ENCODE peak calls at places on chromosomes 1 and 21, in six cellular contexts. D, N, M, A, V and P are unnamed samples.

GRCh38 chr1:3924871-3925655 is 25.0 kb upstream of the C1orf174 start:
- DNase-seq in A (no peak), D (no peak), V (no peak), N (no peak), M (no peak), P (no peak)

GRCh38 chr1:8169364-8170058 is 143.4 kb upstream of the ERRFI1 start:
- DNase-seq in D (peak; percentile 71), M (peak; percentile 7), V (peak; percentile 81), A (peak; percentile 55), N (peak; percentile 28), P (peak; percentile 81)

GRCh38 chr1:24286246-24287010 is 32.7 kb upstream of the GRHL3 start:
- DNase-seq in A (no peak), N (no peak), D (no peak), V (no peak), M (no peak), P (no peak)

GRCh38 chr1:83555871-83556270 is 443.1 kb downstream of the TTLL7 start:
- DNase-seq in D (no peak), A (no peak), V (no peak), M (no peak), N (no peak), P (peak; percentile 10)

GRCh38 chr1:182850319-182850718 is 11.2 kb downstream of the DHX9 start:
- DNase-seq in D (no peak), N (no peak), A (no peak), M (no peak), V (no peak), P (no peak)

GRCh38 chr1:164772635-164773034 is 213.7 kb downstream of the PBX1 start:
- DNase-seq in V (peak; percentile 93), A (peak; percentile 60), N (no peak), M (no peak), D (peak; percentile 74), P (peak; percentile 83)

GRCh38 chr1:189269011-189269410 is 1208.7 kb downstream of the BRINP3 start:
- DNase-seq in A (no peak), V (peak; percentile 1), D (no peak), N (no peak), M (no peak), P (no peak)

GRCh38 chr21:45257673-45258341 is 29.9 kb downstream of the POFUT2 start:
- DNase-seq in D (no peak), M (no peak), V (no peak), N (no peak), A (no peak), P (no peak)

GRCh38 chr1:206839006-206839560 is 26.3 kb upstream of the IL20 start:
- DNase-seq in A (no peak), N (no peak), V (no peak), D (no peak), M (no peak), P (no peak)

GRCh38 chr1:41754540-41754939 is 164.2 kb downstream of the HIVEP3 start:
- DNase-seq in M (no peak), N (no peak), A (no peak), D (no peak), V (no peak), P (no peak)

GRCh38 chr1:204885790-204886189 is 15.1 kb downstream of the NFASC start:
- DNase-seq in N (no peak), D (no peak), V (peak; percentile 63), A (no peak), M (no peak), P (no peak)

GRCh38 chr1:162976628-162977027 is 92.5 kb upstream of the RGS4 start:
- DNase-seq in D (no peak), A (no peak), M (no peak), N (no peak), V (peak; percentile 49), P (no peak)

GRCh38 chr1:91732291-91732953 is 153.5 kb downstream of the TGFBR3 start:
- DNase-seq in N (no peak), M (no peak), D (peak; percentile 67), A (no peak), V (peak; percentile 63), P (peak; percentile 71)

GRCh38 chr1:67534627-67535065 is 104.4 kb upstream of the SERBP1 start:
- DNase-seq in A (no peak), D (peak; percentile 28), M (no peak), V (no peak), N (no peak), P (peak; percentile 22)

GRCh38 chr1:111463029-111463683 is 10.6 kb upstream of the C1orf162 start:
- DNase-seq in A (no peak), D (peak; percentile 26), N (no peak), M (no peak), V (peak; percentile 62), P (peak; percentile 12)

GRCh38 chr1:157240495-157241184 is 102.4 kb upstream of the ETV3 start:
- DNase-seq in A (peak; percentile 64), M (no peak), N (no peak), V (no peak), D (no peak), P (no peak)

GRCh38 chr1:85454214-85454613 is 10.7 kb downstream of the DDAH1 start:
- DNase-seq in D (no peak), V (peak; percentile 14), M (no peak), N (no peak), A (no peak), P (no peak)

GRCh38 chr1:77889240-77889637 is 815 bp downstream of the NEXN start:
- DNase-seq in V (peak; percentile 80), N (no peak), M (peak; percentile 17), A (no peak), D (peak; percentile 64), P (peak; percentile 48)

GRCh38 chr1:41383094-41383852 is 22.0 kb downstream of the FOXO6 start:
- DNase-seq in N (no peak), V (no peak), M (no peak), A (no peak), D (peak; percentile 81), P (peak; percentile 84)

GRCh38 chr1:14328687-14329086 is 269.8 kb upstream of the KAZN start:
- DNase-seq in N (no peak), D (no peak), A (no peak), M (no peak), V (peak; percentile 22), P (no peak)

GRCh38 chr1:1420654-1421134 is 382 bp downstream of the ANKRD65 start:
- DNase-seq in M (no peak), N (no peak), V (no peak), D (no peak), A (no peak), P (peak; percentile 5)

GRCh38 chr1:7520496-7520895 is 250.6 kb upstream of the VAMP3 start:
- DNase-seq in M (no peak), D (no peak), N (no peak), A (no peak), V (no peak), P (no peak)

GRCh38 chr21:45525910-45526306 is 16.3 kb downstream of the SLC19A1 start:
- DNase-seq in D (no peak), M (no peak), V (no peak), A (peak; percentile 14), N (no peak), P (no peak)

GRCh38 chr1:40435471-40435870 is 14.8 kb upstream of the ZFP69B start:
- DNase-seq in N (no peak), D (peak; percentile 12), M (no peak), A (no peak), V (peak; percentile 81), P (peak; percentile 23)

GRCh38 chr1:197268012-197268411 is at the start of gene CRB1:
- DNase-seq in V (peak; percentile 16), M (peak; percentile 41), D (peak; percentile 2), N (no peak), A (no peak), P (peak; percentile 15)

GRCh38 chr1:235513495-235514366 is 9.5 kb upstream of the B3GALNT2 start:
- DNase-seq in D (peak; percentile 35), V (peak; percentile 88), A (no peak), M (peak; percentile 47), N (no peak), P (peak; percentile 70)

GRCh38 chr21:44872568-44873355 is 728 bp downstream of the PTTG1IP start:
- DNase-seq in M (no peak), D (peak; percentile 51), A (peak; percentile 38), N (no peak), V (peak; percentile 40), P (peak; percentile 29)

GRCh38 chr1:209648931-209649776 is 3.1 kb downstream of the LAMB3 start:
- DNase-seq in N (no peak), V (peak; percentile 97), D (peak; percentile 66), A (peak; percentile 42), M (no peak), P (peak; percentile 61)

GRCh38 chr1:84853743-84854721 is 39.0 kb downstream of the LPAR3 start:
- DNase-seq in M (no peak), A (no peak), N (no peak), V (peak; percentile 74), D (peak; percentile 36), P (peak; percentile 36)

GRCh38 chr1:42209516-42210370 is 45.2 kb upstream of the GUCA2A start:
- DNase-seq in D (no peak), A (no peak), M (no peak), V (peak; percentile 15), N (no peak), P (no peak)

GRCh38 chr1:39892611-39893595 is 8.8 kb downstream of the MYCL start:
- DNase-seq in A (peak; percentile 55), M (peak; percentile 83), N (no peak), V (peak; percentile 92), D (peak; percentile 72), P (peak; percentile 85)

GRCh38 chr21:38075833-38076567 is 159.7 kb upstream of the KCNJ6 start:
- DNase-seq in V (no peak), D (no peak), M (no peak), A (no peak), N (no peak), P (no peak)